ENCODE peak calls at places on chromosomes 6 and 20, in six cellular contexts. U is hepatocyte, K is HCT116, A is psoas muscle, M is mucosa of descending colon, X is body of pancreas. E is an unnamed sample.

GRCh38 chr6:34514593-34515472 is 41.3 kb downstream of the SPDEF start:
- DNase-seq in U (peak; percentile 85), K (no peak), A (peak; percentile 50), M (no peak), X (peak; percentile 48), E (peak; percentile 88)

GRCh38 chr6:135062735-135063134 is 8.1 kb upstream of the HBS1L start:
- DNase-seq in U (peak; percentile 8), K (no peak), A (no peak), M (no peak), X (no peak), E (no peak)

GRCh38 chr20:40776702-40777457 is 87.8 kb upstream of the MAFB start:
- DNase-seq in U (no peak), K (no peak), A (no peak), M (no peak), X (peak; percentile 11), E (no peak)

GRCh38 chr6:45923831-45924391 is 91.7 kb downstream of the CLIC5 start:
- DNase-seq in U (peak; percentile 56), K (no peak), A (no peak), M (no peak), X (no peak), E (no peak)

GRCh38 chr6:36542041-36542440 is 5.2 kb downstream of the STK38 start:
- DNase-seq in U (no peak), K (no peak), A (no peak), M (no peak), X (no peak), E (no peak)

GRCh38 chr6:85772641-85773040 is 130.0 kb upstream of the SYNCRIP start:
- DNase-seq in U (no peak), K (no peak), A (no peak), M (no peak), X (no peak), E (no peak)

GRCh38 chr6:41638002-41638800 is at the start of gene MDFI:
- DNase-seq in U (peak; percentile 79), K (no peak), A (no peak), M (no peak), X (no peak), E (peak; percentile 87)

GRCh38 chr20:24001901-24002405 is 13.4 kb upstream of the GGTLC1 start:
- DNase-seq in U (no peak), K (no peak), A (no peak), M (no peak), X (no peak), E (no peak)

GRCh38 chr20:63692436-63693078 is 3.9 kb upstream of the TNFRSF6B start:
- DNase-seq in U (no peak), K (no peak), A (peak; percentile 60), M (peak; percentile 57), X (no peak), E (no peak)

GRCh38 chr6:16764188-16764950 is 3.1 kb upstream of the ATXN1 start:
- DNase-seq in U (peak; percentile 55), K (no peak), A (no peak), M (no peak), X (no peak), E (no peak)

GRCh38 chr20:24063100-24063499 is 74.5 kb upstream of the GGTLC1 start:
- DNase-seq in U (no peak), K (no peak), A (no peak), M (no peak), X (no peak), E (no peak)

GRCh38 chr20:4959582-4959981 is 41.7 kb downstream of the SLC23A2 start:
- DNase-seq in U (no peak), K (peak; percentile 16), A (no peak), M (no peak), X (no peak), E (no peak)

GRCh38 chr20:4956200-4956810 is 45.0 kb downstream of the SLC23A2 start:
- DNase-seq in U (peak; percentile 72), K (peak; percentile 34), A (no peak), M (no peak), X (no peak), E (no peak)

GRCh38 chr20:4953881-4954280 is 47.4 kb downstream of the SLC23A2 start:
- DNase-seq in U (no peak), K (no peak), A (no peak), M (no peak), X (no peak), E (no peak)

GRCh38 chr20:4957939-4958362 is 43.4 kb downstream of the SLC23A2 start:
- DNase-seq in U (no peak), K (no peak), A (no peak), M (no peak), X (no peak), E (no peak)

GRCh38 chr20:4957187-4957586 is 44.1 kb downstream of the SLC23A2 start:
- DNase-seq in U (no peak), K (no peak), A (no peak), M (no peak), X (no peak), E (no peak)
- TF ChIP-seq CTCF in U (no peak), K (no peak), A (no peak), M (no peak), X (no peak), E (no peak)

DNA sequence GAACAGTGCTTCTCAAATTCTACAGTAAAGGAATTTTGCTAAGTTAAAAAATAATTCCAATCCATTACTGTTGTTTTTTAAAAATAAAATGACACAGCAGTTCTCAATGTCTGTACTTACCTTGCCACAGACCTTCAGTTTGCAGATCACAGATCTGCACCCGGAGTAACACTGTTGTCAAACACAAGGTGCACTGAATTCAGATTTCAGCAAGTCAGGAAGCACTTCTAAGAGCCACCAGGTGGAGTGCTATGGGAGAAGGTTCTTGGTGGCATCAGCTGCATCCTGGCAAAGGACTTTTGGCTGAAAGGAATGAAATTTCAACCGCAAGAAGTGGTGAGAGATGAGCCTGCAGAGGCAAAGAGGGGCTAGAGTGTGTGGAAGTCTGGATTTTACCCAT is 17.4 kb downstream of the RSPH4A start:
- DNase-seq in U (peak; percentile 10), K (no peak), A (no peak), M (no peak), X (peak; percentile 33), E (no peak)
- TF ChIP-seq CTCF in U (no peak), K (peak; percentile 54), A (no peak), M (no peak), X (peak; percentile 41), E (peak; percentile 39)

GRCh38 chr6:120010075-120010474 is 660.5 kb upstream of the MAN1A1 start:
- DNase-seq in U (no peak), K (no peak), A (no peak), M (no peak), X (no peak), E (no peak)
- TF ChIP-seq CTCF in U (no peak), K (no peak), A (no peak), M (no peak), X (no peak), E (no peak)

DNA sequence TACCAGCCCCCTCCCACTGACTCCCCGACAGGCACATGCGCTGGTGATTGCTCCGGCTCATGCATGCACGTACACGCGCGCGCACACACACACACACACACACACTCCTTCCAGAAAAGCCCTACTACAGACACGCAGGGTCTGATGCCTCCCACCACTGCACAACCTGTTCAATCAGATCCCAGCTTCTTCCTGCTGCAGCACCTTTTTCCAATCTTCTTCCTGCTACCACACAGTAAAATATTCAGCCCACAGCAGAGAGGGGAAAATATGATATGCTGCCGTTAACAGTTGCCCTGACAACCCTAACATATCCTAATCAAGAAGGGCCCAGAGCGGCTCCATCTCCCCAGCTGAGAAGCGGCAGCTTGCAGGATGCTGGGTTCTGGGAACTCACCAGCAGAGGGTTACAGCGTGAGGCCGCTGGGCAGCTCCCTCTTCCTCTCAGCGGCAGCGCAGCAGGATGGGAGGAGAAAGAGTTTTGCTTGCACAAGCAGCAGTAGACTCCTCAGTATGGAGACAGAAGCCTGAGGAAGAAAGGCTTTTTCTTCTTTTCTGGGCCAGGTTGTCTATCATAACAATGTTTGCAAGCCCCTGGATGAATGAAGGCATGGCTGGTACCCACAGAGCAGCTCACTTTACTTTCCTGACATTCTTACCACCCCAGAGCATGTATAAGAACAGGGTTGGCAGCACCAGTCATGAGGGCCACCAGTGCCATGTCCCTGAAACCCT is 23.9 kb downstream of the MAP7 start:
- DNase-seq in U (peak; percentile 63), K (no peak), A (peak; percentile 53), M (peak; percentile 45), X (peak; percentile 47), E (no peak)
- TF ChIP-seq CTCF in U (peak; percentile 28), K (no peak), A (no peak), M (no peak), X (peak; percentile 20), E (peak; percentile 61)

GRCh38 chr6:127690092-127690491 is 113.1 kb downstream of the C6orf58 start:
- DNase-seq in U (peak; percentile 12), K (peak; percentile 27), A (no peak), M (no peak), X (no peak), E (no peak)
- TF ChIP-seq CTCF in U (peak; percentile 59), K (peak; percentile 75), A (peak; percentile 16), M (no peak), X (peak; percentile 20), E (peak; percentile 78)

GRCh38 chr20:34946661-34947060 is 8.9 kb downstream of the GSS start:
- DNase-seq in U (no peak), K (no peak), A (no peak), M (no peak), X (no peak), E (no peak)

GRCh38 chr20:34945315-34946077 is 10.1 kb downstream of the GSS start:
- DNase-seq in U (no peak), K (no peak), A (no peak), M (peak; percentile 72), X (no peak), E (no peak)

GRCh38 chr20:34947336-34947735 is 8.3 kb downstream of the GSS start:
- DNase-seq in U (no peak), K (no peak), A (no peak), M (no peak), X (no peak), E (no peak)

GRCh38 chr20:34949120-34949519 is 6.5 kb downstream of the GSS start:
- DNase-seq in U (no peak), K (no peak), A (no peak), M (peak; percentile 60), X (no peak), E (no peak)

GRCh38 chr20:34948030-34948429 is 7.6 kb downstream of the GSS start:
- DNase-seq in U (no peak), K (no peak), A (no peak), M (no peak), X (no peak), E (no peak)
- TF ChIP-seq CTCF in U (no peak), K (no peak), A (no peak), M (no peak), X (no peak), E (no peak)

E was measured in chondrocyte.